ENCODE peak calls at places on chromosomes 1 and 21, in five cellular contexts. One of them, this sample, is unnamed.

GRCh38 chr1:43315481-43315880 is 14.7 kb downstream of the TIE1 start:
- DNase-seq in CD4-positive, CD25-positive, alpha-beta regulatory T cell: no peak
- DNase-seq in A673: no peak
- DNase-seq in lung: no peak
- DNase-seq in testis: no peak
- DNase-seq in this sample: no peak

GRCh38 chr21:14013056-14013603 is 197.6 kb downstream of the LIPI start:
- DNase-seq in testis: no peak
- DNase-seq in lung: no peak
- DNase-seq in CD4-positive, CD25-positive, alpha-beta regulatory T cell: no peak
- DNase-seq in A673: no peak
- DNase-seq in this sample: no peak

GRCh38 chr1:223363057-223363855 is 720 bp downstream of the SUSD4 start:
- DNase-seq in CD4-positive, CD25-positive, alpha-beta regulatory T cell: peak
- DNase-seq in A673: peak
- DNase-seq in testis: peak
- DNase-seq in lung: no peak
- DNase-seq in this sample: peak

GRCh38 chr1:204286841-204287387 is 72.8 kb downstream of the PLEKHA6 start:
- DNase-seq in A673: peak
- DNase-seq in lung: peak
- DNase-seq in testis: no peak
- DNase-seq in CD4-positive, CD25-positive, alpha-beta regulatory T cell: peak
- DNase-seq in this sample: peak

GRCh38 chr1:215181518-215181917 is 99.0 kb downstream of the KCNK2 start:
- DNase-seq in testis: no peak
- DNase-seq in A673: peak
- DNase-seq in lung: no peak
- DNase-seq in CD4-positive, CD25-positive, alpha-beta regulatory T cell: no peak
- DNase-seq in this sample: no peak

GRCh38 chr1:62725981-62726588 is 37.9 kb upstream of the DOCK7 start:
- DNase-seq in testis: no peak
- DNase-seq in A673: no peak
- DNase-seq in CD4-positive, CD25-positive, alpha-beta regulatory T cell: no peak
- DNase-seq in lung: no peak
- DNase-seq in this sample: no peak

GRCh38 chr1:26097696-26098095 is 13.9 kb upstream of the PDIK1L start:
- DNase-seq in lung: no peak
- DNase-seq in testis: no peak
- DNase-seq in A673: no peak
- DNase-seq in CD4-positive, CD25-positive, alpha-beta regulatory T cell: peak
- DNase-seq in this sample: no peak

GRCh38 chr1:204443260-204443619 is 31.6 kb upstream of the PPP1R15B start:
- DNase-seq in A673: no peak
- DNase-seq in testis: no peak
- DNase-seq in CD4-positive, CD25-positive, alpha-beta regulatory T cell: no peak
- DNase-seq in lung: peak
- DNase-seq in this sample: no peak

GRCh38 chr1:3491291-3492246 is 37.1 kb downstream of the ARHGEF16 start:
- DNase-seq in lung: peak
- DNase-seq in A673: peak
- DNase-seq in CD4-positive, CD25-positive, alpha-beta regulatory T cell: peak
- DNase-seq in testis: peak
- DNase-seq in this sample: peak

GRCh38 chr1:161266836-161267235 is 8.3 kb downstream of the PCP4L1 start:
- DNase-seq in A673: no peak
- DNase-seq in lung: no peak
- DNase-seq in CD4-positive, CD25-positive, alpha-beta regulatory T cell: no peak
- DNase-seq in testis: no peak
- DNase-seq in this sample: no peak

GRCh38 chr1:155527672-155528071 is 34.9 kb downstream of the ASH1L start:
- DNase-seq in A673: no peak
- DNase-seq in CD4-positive, CD25-positive, alpha-beta regulatory T cell: no peak
- DNase-seq in lung: no peak
- DNase-seq in testis: no peak
- DNase-seq in this sample: no peak

GRCh38 chr1:56755911-56756310 is 63.3 kb downstream of the FYB2 start:
- DNase-seq in A673: no peak
- DNase-seq in CD4-positive, CD25-positive, alpha-beta regulatory T cell: no peak
- DNase-seq in testis: no peak
- DNase-seq in lung: no peak
- DNase-seq in this sample: no peak

GRCh38 chr1:231161711-231162299 is at the start of gene TRIM67:
- DNase-seq in testis: no peak
- DNase-seq in CD4-positive, CD25-positive, alpha-beta regulatory T cell: no peak
- DNase-seq in lung: no peak
- DNase-seq in A673: peak
- DNase-seq in this sample: no peak

GRCh38 chr1:223234164-223234501 is 91.1 kb upstream of the TLR5 start:
- DNase-seq in lung: no peak
- DNase-seq in CD4-positive, CD25-positive, alpha-beta regulatory T cell: no peak
- DNase-seq in testis: no peak
- DNase-seq in A673: no peak
- DNase-seq in this sample: no peak

GRCh38 chr1:185570962-185571361 is 163.2 kb upstream of the HMCN1 start:
- DNase-seq in CD4-positive, CD25-positive, alpha-beta regulatory T cell: no peak
- DNase-seq in testis: no peak
- DNase-seq in A673: no peak
- DNase-seq in lung: no peak
- DNase-seq in this sample: no peak

GRCh38 chr1:204255225-204255624 is 41.4 kb upstream of the GOLT1A start:
- DNase-seq in CD4-positive, CD25-positive, alpha-beta regulatory T cell: no peak
- DNase-seq in lung: no peak
- DNase-seq in testis: no peak
- DNase-seq in A673: peak
- DNase-seq in this sample: no peak

GRCh38 chr1:223271085-223271781 is 92.7 kb downstream of the SUSD4 start:
- DNase-seq in CD4-positive, CD25-positive, alpha-beta regulatory T cell: no peak
- DNase-seq in A673: no peak
- DNase-seq in testis: no peak
- DNase-seq in lung: no peak
- DNase-seq in this sample: no peak

GRCh38 chr1:65429806-65430205 is 9.3 kb downstream of the LEPR start:
- DNase-seq in lung: no peak
- DNase-seq in A673: no peak
- DNase-seq in testis: no peak
- DNase-seq in CD4-positive, CD25-positive, alpha-beta regulatory T cell: no peak
- DNase-seq in this sample: no peak

GRCh38 chr1:234840843-234841242 is 230.9 kb upstream of the IRF2BP2 start:
- DNase-seq in A673: no peak
- DNase-seq in testis: no peak
- DNase-seq in CD4-positive, CD25-positive, alpha-beta regulatory T cell: no peak
- DNase-seq in lung: no peak
- DNase-seq in this sample: no peak

GRCh38 chr1:160217466-160218165 is 12.4 kb downstream of the PEA15 start:
- DNase-seq in testis: no peak
- DNase-seq in A673: no peak
- DNase-seq in CD4-positive, CD25-positive, alpha-beta regulatory T cell: no peak
- DNase-seq in lung: no peak
- DNase-seq in this sample: no peak

GRCh38 chr1:2014726-2015382 is 4.3 kb upstream of the GABRD start:
- DNase-seq in CD4-positive, CD25-positive, alpha-beta regulatory T cell: no peak
- DNase-seq in lung: no peak
- DNase-seq in testis: no peak
- DNase-seq in A673: no peak
- DNase-seq in this sample: no peak

GRCh38 chr1:2608434-2609055 is 22.0 kb downstream of the PRXL2B start:
- DNase-seq in A673: no peak
- DNase-seq in testis: no peak
- DNase-seq in lung: no peak
- DNase-seq in CD4-positive, CD25-positive, alpha-beta regulatory T cell: no peak
- DNase-seq in this sample: no peak

GRCh38 chr1:32246888-32247273 is at the start of gene FAM167B:
- DNase-seq in A673: no peak
- DNase-seq in lung: no peak
- DNase-seq in testis: peak
- DNase-seq in CD4-positive, CD25-positive, alpha-beta regulatory T cell: no peak
- DNase-seq in this sample: no peak

GRCh38 chr1:115714572-115715141 is 53.9 kb downstream of the CASQ2 start:
- DNase-seq in A673: no peak
- DNase-seq in lung: peak
- DNase-seq in testis: no peak
- DNase-seq in CD4-positive, CD25-positive, alpha-beta regulatory T cell: no peak
- DNase-seq in this sample: no peak

GRCh38 chr1:87950369-87950768 is 621.7 kb downstream of the LMO4 start:
- DNase-seq in testis: no peak
- DNase-seq in A673: no peak
- DNase-seq in CD4-positive, CD25-positive, alpha-beta regulatory T cell: no peak
- DNase-seq in lung: no peak
- DNase-seq in this sample: no peak

GRCh38 chr1:240363315-240363714 is 248.6 kb downstream of the GREM2 start:
- DNase-seq in CD4-positive, CD25-positive, alpha-beta regulatory T cell: no peak
- DNase-seq in testis: no peak
- DNase-seq in lung: no peak
- DNase-seq in A673: no peak
- DNase-seq in this sample: no peak

GRCh38 chr1:58883037-58883887 is 99.4 kb upstream of the JUN start:
- DNase-seq in testis: peak
- DNase-seq in CD4-positive, CD25-positive, alpha-beta regulatory T cell: no peak
- DNase-seq in A673: peak
- DNase-seq in lung: peak
- DNase-seq in this sample: peak

GRCh38 chr1:54011316-54012007 is 6.5 kb downstream of the LDLRAD1 start:
- DNase-seq in testis: no peak
- DNase-seq in lung: no peak
- DNase-seq in CD4-positive, CD25-positive, alpha-beta regulatory T cell: no peak
- DNase-seq in A673: no peak
- DNase-seq in this sample: no peak

GRCh38 chr1:38243106-38243505 is 196.5 kb upstream of the POU3F1 start:
- DNase-seq in lung: no peak
- DNase-seq in testis: no peak
- DNase-seq in A673: no peak
- DNase-seq in CD4-positive, CD25-positive, alpha-beta regulatory T cell: no peak
- DNase-seq in this sample: no peak

GRCh38 chr1:96234299-96234698 is 487.3 kb upstream of the PTBP2 start:
- DNase-seq in CD4-positive, CD25-positive, alpha-beta regulatory T cell: no peak
- DNase-seq in testis: no peak
- DNase-seq in A673: peak
- DNase-seq in lung: peak
- DNase-seq in this sample: no peak

GRCh38 chr1:238113222-238113621 is 222.5 kb upstream of the ZP4 start:
- DNase-seq in A673: no peak
- DNase-seq in testis: no peak
- DNase-seq in lung: no peak
- DNase-seq in CD4-positive, CD25-positive, alpha-beta regulatory T cell: no peak
- DNase-seq in this sample: no peak

GRCh38 chr1:156052862-156053769 is 482 bp downstream of the UBQLN4 start:
- DNase-seq in A673: peak
- DNase-seq in CD4-positive, CD25-positive, alpha-beta regulatory T cell: peak
- DNase-seq in lung: peak
- DNase-seq in testis: peak
- DNase-seq in this sample: peak

GRCh38 chr1:39788426-39788757 is 273 bp downstream of the BMP8B start:
- DNase-seq in testis: no peak
- DNase-seq in lung: no peak
- DNase-seq in CD4-positive, CD25-positive, alpha-beta regulatory T cell: no peak
- DNase-seq in A673: no peak
- DNase-seq in this sample: no peak

GRCh38 chr1:41658444-41659158 is 174.1 kb upstream of the EDN2 start:
- DNase-seq in testis: no peak
- DNase-seq in A673: no peak
- DNase-seq in lung: no peak
- DNase-seq in CD4-positive, CD25-positive, alpha-beta regulatory T cell: no peak
- DNase-seq in this sample: no peak

GRCh38 chr1:16618719-16619118 is 5.4 kb upstream of the NBPF1 start:
- DNase-seq in CD4-positive, CD25-positive, alpha-beta regulatory T cell: no peak
- DNase-seq in testis: no peak
- DNase-seq in A673: no peak
- DNase-seq in lung: peak
- DNase-seq in this sample: no peak

GRCh38 chr1:48931571-48932251 is 155.0 kb upstream of the BEND5 start:
- DNase-seq in testis: no peak
- DNase-seq in lung: peak
- DNase-seq in CD4-positive, CD25-positive, alpha-beta regulatory T cell: no peak
- DNase-seq in A673: peak
- DNase-seq in this sample: no peak

GRCh38 chr1:886311-886710 is 37.4 kb upstream of the SAMD11 start:
- DNase-seq in testis: no peak
- DNase-seq in A673: no peak
- DNase-seq in lung: no peak
- DNase-seq in CD4-positive, CD25-positive, alpha-beta regulatory T cell: no peak
- DNase-seq in this sample: no peak
- H3K4me3 ChIP-seq in testis: no peak
- H3K4me3 ChIP-seq in A673: no peak
- H3K4me3 ChIP-seq in lung: no peak
- H3K4me3 ChIP-seq in CD4-positive, CD25-positive, alpha-beta regulatory T cell: no peak
- H3K4me3 ChIP-seq in this sample: no peak

GRCh38 chr1:27137544-27138075 is 17.3 kb downstream of the SLC9A1 start:
- DNase-seq in A673: no peak
- DNase-seq in lung: peak
- DNase-seq in CD4-positive, CD25-positive, alpha-beta regulatory T cell: no peak
- DNase-seq in testis: no peak
- DNase-seq in this sample: no peak

GRCh38 chr1:27138927-27139326 is 16.0 kb downstream of the SLC9A1 start:
- DNase-seq in A673: no peak
- DNase-seq in lung: no peak
- DNase-seq in CD4-positive, CD25-positive, alpha-beta regulatory T cell: no peak
- DNase-seq in testis: no peak
- DNase-seq in this sample: no peak

GRCh38 chr1:27138368-27138767 is 16.6 kb downstream of the SLC9A1 start:
- DNase-seq in lung: no peak
- DNase-seq in testis: no peak
- DNase-seq in A673: no peak
- DNase-seq in CD4-positive, CD25-positive, alpha-beta regulatory T cell: no peak
- DNase-seq in this sample: no peak

GRCh38 chr1:27135920-27136551 is 18.9 kb downstream of the SLC9A1 start:
- DNase-seq in lung: no peak
- DNase-seq in CD4-positive, CD25-positive, alpha-beta regulatory T cell: no peak
- DNase-seq in A673: no peak
- DNase-seq in testis: no peak
- DNase-seq in this sample: no peak

GRCh38 chr1:27137022-27137542 is 17.8 kb downstream of the SLC9A1 start:
- DNase-seq in CD4-positive, CD25-positive, alpha-beta regulatory T cell: peak
- DNase-seq in A673: no peak
- DNase-seq in testis: no peak
- DNase-seq in lung: peak
- DNase-seq in this sample: peak
- H3K4me3 ChIP-seq in CD4-positive, CD25-positive, alpha-beta regulatory T cell: peak
- H3K4me3 ChIP-seq in A673: no peak
- H3K4me3 ChIP-seq in testis: no peak
- H3K4me3 ChIP-seq in lung: no peak
- H3K4me3 ChIP-seq in this sample: peak

GRCh38 chr21:26846036-26846931 is 1.1 kb upstream of the ADAMTS1 start:
- DNase-seq in testis: peak
- DNase-seq in A673: peak
- DNase-seq in CD4-positive, CD25-positive, alpha-beta regulatory T cell: no peak
- DNase-seq in lung: peak
- DNase-seq in this sample: no peak
- H3K4me3 ChIP-seq in testis: peak
- H3K4me3 ChIP-seq in A673: peak
- H3K4me3 ChIP-seq in CD4-positive, CD25-positive, alpha-beta regulatory T cell: no peak
- H3K4me3 ChIP-seq in lung: peak
- H3K4me3 ChIP-seq in this sample: no peak

GRCh38 chr21:27244796-27245195 is 277.9 kb upstream of the ADAMTS5 start:
- DNase-seq in A673: no peak
- DNase-seq in CD4-positive, CD25-positive, alpha-beta regulatory T cell: no peak
- DNase-seq in lung: no peak
- DNase-seq in testis: no peak
- DNase-seq in this sample: no peak
- H3K4me3 ChIP-seq in A673: no peak
- H3K4me3 ChIP-seq in CD4-positive, CD25-positive, alpha-beta regulatory T cell: no peak
- H3K4me3 ChIP-seq in lung: no peak
- H3K4me3 ChIP-seq in testis: no peak
- H3K4me3 ChIP-seq in this sample: no peak

This sample was measured in Jurkat, Clone E6-1.